ENCODE peak calls at places on chromosomes 16 and 17, in five cellular contexts. J, R, X, H and K are unnamed samples.

GRCh38 chr17:83100853-83101391 is 21.5 kb downstream of the METRNL start:
- DNase-seq in R (no peak), J (peak; percentile 61), H (no peak), X (no peak), K (no peak)

GRCh38 chr17:8994319-8994718 is 27.0 kb upstream of the NTN1 start:
- DNase-seq in J (peak; percentile 58), R (no peak), H (peak; percentile 42), X (peak; percentile 50), K (peak; percentile 18)

GRCh38 chr17:39867084-39867890 is 715 bp upstream of the ZPBP2 start:
- DNase-seq in H (no peak), X (peak; percentile 66), R (peak; percentile 97), J (no peak), K (no peak)

GRCh38 chr16:31081428-31082351 is 7.1 kb downstream of the PRSS53 start:
- DNase-seq in H (no peak), J (no peak), X (no peak), R (no peak), K (no peak)

GRCh38 chr17:69870091-69870530 is 204.9 kb upstream of the KCNJ16 start:
- DNase-seq in H (peak; percentile 47), J (peak; percentile 78), X (no peak), R (no peak), K (no peak)

GRCh38 chr17:1031711-1032110 is 34.8 kb downstream of the TIMM22 start:
- DNase-seq in H (peak; percentile 36), J (peak; percentile 62), R (no peak), X (no peak), K (no peak)

GRCh38 chr16:28873543-28874201 is 4.6 kb upstream of the ATP2A1 start:
- DNase-seq in J (peak; percentile 43), R (no peak), X (peak; percentile 55), H (no peak), K (no peak)

GRCh38 chr17:66345264-66345663 is 42.9 kb downstream of the PRKCA start:
- DNase-seq in J (no peak), R (no peak), X (no peak), H (no peak), K (no peak)

GRCh38 chr17:29918922-29919856 is 10.8 kb downstream of the SSH2 start:
- DNase-seq in X (no peak), R (no peak), H (peak; percentile 51), J (peak; percentile 62), K (no peak)

GRCh38 chr17:42436401-42436800 is 13.3 kb upstream of the CAVIN1 start:
- DNase-seq in H (peak; percentile 99), X (no peak), J (peak; percentile 98), R (no peak), K (no peak)

GRCh38 chr17:10618202-10618635 is 38.9 kb downstream of the MYH3 start:
- DNase-seq in R (peak; percentile 26), J (peak; percentile 84), H (peak; percentile 79), X (peak; percentile 45), K (peak; percentile 36)

GRCh38 chr16:1543085-1543896 is 9.8 kb downstream of the TMEM204 start:
- DNase-seq in H (peak; percentile 95), J (peak; percentile 88), X (peak; percentile 15), R (no peak), K (no peak)

GRCh38 chr16:25192096-25192495 is 24.7 kb upstream of the AQP8 start:
- DNase-seq in X (no peak), J (peak; percentile 59), R (no peak), H (peak; percentile 5), K (no peak)